ENCODE peak calls at places on chromosomes 3 and 15, in nine cellular contexts. J is mammary epithelial cell, Q is hepatocyte, I is colonic mucosa, T is right lobe of liver, X is GM12865, N is BE2C, A is right cardiac atrium, K is A549. Y is an unnamed sample.

GRCh38 chr3:112813723-112814171 is 32.9 kb downstream of the CD200R1L start:
- DNase-seq in T (no peak), N (no peak), K (no peak), I (no peak), J (no peak), X (peak; percentile 59), Q (no peak), A (peak; percentile 46), Y (no peak)

GRCh38 chr15:100152463-100152862 is 189.3 kb downstream of the ADAMTS17 start:
- DNase-seq in X (no peak), J (no peak), I (no peak), Q (no peak), T (no peak), K (no peak), A (no peak), N (no peak), Y (no peak)

GRCh38 chr3:100525753-100526612 is 33.6 kb downstream of the TMEM45A start:
- DNase-seq in Q (peak; percentile 54), A (peak; percentile 18), I (no peak), T (no peak), N (peak; percentile 55), K (peak; percentile 7), X (no peak), J (peak; percentile 99), Y (peak; percentile 90)

GRCh38 chr15:70060214-70061085 is 37.3 kb downstream of the TLE3 start:
- DNase-seq in Q (no peak), K (no peak), N (peak; percentile 29), X (no peak), I (no peak), J (no peak), A (no peak), T (no peak), Y (no peak)

GRCh38 chr3:157134620-157135191 is 25.2 kb downstream of the CCNL1 start:
- DNase-seq in T (peak; percentile 83), I (no peak), X (peak; percentile 76), Q (peak; percentile 11), J (no peak), K (no peak), A (no peak), N (no peak), Y (no peak)

GRCh38 chr3:18559323-18559972 is 134.3 kb upstream of the SATB1 start:
- DNase-seq in K (peak; percentile 42), X (peak; percentile 45), N (peak; percentile 8), A (no peak), I (peak; percentile 42), J (peak; percentile 47), Q (peak; percentile 59), T (no peak), Y (no peak)

GRCh38 chr15:34610388-34610787 is 26.9 kb upstream of the GOLGA8B start:
- DNase-seq in T (no peak), X (peak; percentile 33), I (no peak), Q (no peak), A (no peak), J (peak; percentile 5), N (no peak), K (peak; percentile 44), Y (no peak)

GRCh38 chr3:100278910-100279309 is 18.1 kb downstream of the TBC1D23 start:
- DNase-seq in X (no peak), N (no peak), I (no peak), Q (no peak), K (no peak), J (no peak), T (no peak), A (no peak), Y (no peak)

GRCh38 chr15:65577129-65577996 is 33.6 kb downstream of the INTS14 start:
- DNase-seq in J (no peak), A (no peak), X (no peak), T (no peak), Q (no peak), N (no peak), I (no peak), K (no peak), Y (no peak)

GRCh38 chr15:71747128-71748083 is 62.9 kb upstream of the NR2E3 start:
- DNase-seq in X (no peak), K (peak; percentile 98), A (no peak), N (no peak), J (peak; percentile 88), T (no peak), I (peak; percentile 36), Q (peak; percentile 60), Y (peak; percentile 85)

GRCh38 chr3:13140596-13140995 is 67.4 kb upstream of the IQSEC1 start:
- DNase-seq in J (no peak), I (no peak), N (no peak), X (no peak), T (peak; percentile 37), K (no peak), Q (no peak), A (no peak), Y (no peak)

GRCh38 chr3:197975311-197975710 is 15.3 kb downstream of the LMLN start:
- DNase-seq in J (no peak), K (no peak), A (no peak), T (no peak), Q (no peak), I (no peak), X (no peak), N (no peak), Y (no peak)
- H3K4me3 ChIP-seq in J (no peak overlapping the region), K (no peak overlapping the region), A (no peak overlapping the region), T (no peak overlapping the region), Q (no peak overlapping the region), I (no peak overlapping the region), X (no peak overlapping the region), N (no peak overlapping the region), Y (no peak overlapping the region)

GRCh38 chr3:183287301-183287971 is 34.4 kb downstream of the B3GNT5 start:
- DNase-seq in J (peak; percentile 83), T (no peak), A (no peak), X (no peak), I (no peak), N (no peak), K (peak; percentile 69), Q (peak; percentile 48), Y (peak; percentile 95)
- H3K4me3 ChIP-seq in J (no peak overlapping the region), T (no peak overlapping the region), A (no peak overlapping the region), X (no peak overlapping the region), I (no peak overlapping the region), N (no peak overlapping the region), K (no peak overlapping the region), Q (no peak overlapping the region), Y (peak overlapping the region; percentile 37)

GRCh38 chr15:58981808-58982475 is 5.5 kb upstream of the RNF111 start:
- DNase-seq in J (no peak), Q (no peak), A (no peak), I (no peak), T (no peak), N (no peak), X (peak; percentile 58), K (no peak), Y (no peak)

GRCh38 chr15:58985443-58985842 is 2.0 kb upstream of the RNF111 start:
- DNase-seq in X (no peak), A (peak; percentile 60), Q (peak; percentile 13), K (peak; percentile 18), T (no peak), J (no peak), N (peak; percentile 14), I (no peak), Y (no peak)

GRCh38 chr15:58980351-58980939 is 7.0 kb upstream of the RNF111 start:
- DNase-seq in X (peak; percentile 65), I (no peak), A (no peak), J (no peak), T (no peak), K (peak; percentile 50), N (no peak), Q (peak; percentile 25), Y (no peak)
- H3K4me3 ChIP-seq in X (peak overlapping the region; percentile 50), I (no peak overlapping the region), A (no peak overlapping the region), J (no peak overlapping the region), T (no peak overlapping the region), K (no peak overlapping the region), N (no peak overlapping the region), Q (no peak overlapping the region), Y (no peak overlapping the region)

DNA sequence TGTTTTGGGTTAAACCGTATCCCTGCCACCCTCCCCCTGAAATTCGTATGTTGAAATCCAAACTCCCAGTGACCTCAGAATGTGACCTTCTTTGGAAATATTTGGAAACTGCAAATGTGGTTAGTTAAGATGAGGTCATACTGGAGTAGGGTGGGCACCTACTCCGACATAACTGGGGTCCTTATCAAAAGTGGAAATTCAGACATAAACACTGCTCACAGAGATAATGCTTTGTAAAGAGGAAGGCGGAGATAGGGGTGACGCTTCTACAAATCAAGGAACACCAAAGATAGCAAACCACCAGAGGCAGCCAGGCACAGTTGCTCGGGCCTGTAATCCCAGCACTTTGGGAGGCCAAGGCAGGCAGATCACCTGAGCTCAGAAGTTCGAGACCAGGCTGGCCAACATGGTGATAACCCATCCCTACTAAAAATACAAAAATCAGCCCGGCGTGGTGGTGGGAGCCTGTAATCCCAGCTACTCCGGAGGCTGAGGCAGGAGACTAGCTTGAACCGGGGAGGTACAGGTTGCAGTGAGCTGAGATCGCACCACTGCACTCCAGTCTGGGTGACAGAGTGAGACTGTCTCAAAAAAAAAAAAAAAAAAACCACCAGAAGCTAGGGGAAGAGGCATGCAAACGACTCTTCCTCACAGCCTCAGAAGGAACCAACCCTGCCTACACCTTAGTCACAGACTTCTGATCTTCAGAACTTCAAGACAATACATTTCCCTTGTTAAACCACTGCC is 51.1 kb upstream of the CHD2 start:
- DNase-seq in N (no peak), K (no peak), A (no peak), I (no peak), X (peak; percentile 87), J (no peak), T (no peak), Q (no peak), Y (no peak)
- H3K4me3 ChIP-seq in N (no peak overlapping the region), K (no peak overlapping the region), A (no peak overlapping the region), I (no peak overlapping the region), X (peak overlapping the region; percentile 25), J (no peak overlapping the region), T (no peak overlapping the region), Q (no peak overlapping the region), Y (no peak overlapping the region)

GRCh38 chr3:171028779-171029232 is 2.3 kb upstream of the SLC2A2 start:
- DNase-seq in K (no peak), N (no peak), X (no peak), J (peak; percentile 46), T (no peak), A (no peak), Q (peak; percentile 20), I (no peak), Y (peak; percentile 79)

GRCh38 chr3:171023566-171023965 is 3.0 kb downstream of the SLC2A2 start:
- DNase-seq in I (no peak), T (no peak), X (no peak), N (no peak), A (no peak), K (no peak), J (no peak), Q (no peak), Y (no peak)

GRCh38 chr3:171026584-171027293 is at the start of gene SLC2A2:
- DNase-seq in K (no peak), X (no peak), I (no peak), T (peak; percentile 82), J (no peak), A (no peak), Q (peak; percentile 58), N (no peak), Y (no peak)

GRCh38 chr3:171028025-171028778 is 1.7 kb upstream of the SLC2A2 start:
- DNase-seq in K (no peak), X (peak; percentile 20), J (peak; percentile 86), Q (peak; percentile 59), T (peak; percentile 79), A (peak; percentile 82), I (peak; percentile 31), N (peak; percentile 57), Y (peak; percentile 66)
- H3K4me3 ChIP-seq in K (no peak overlapping the region), X (no peak overlapping the region), J (peak overlapping the region; percentile 10), Q (no peak overlapping the region), T (peak overlapping the region; percentile 17), A (peak overlapping the region; percentile 27), I (peak overlapping the region; percentile 4), N (peak overlapping the region; percentile 54), Y (peak overlapping the region; percentile 28)